ENCODE peak calls at places on chromosome 1, in nine cellular contexts. R, A, T, E, P, I, H, V and O are unnamed samples.

GRCh38 chr1:180786633-180787032 is 126.1 kb upstream of the KIAA1614 start:
- DNase-seq in V (no peak), I (no peak), A (no peak), H (no peak), R (no peak), E (peak), P (no peak), T (no peak), O (no peak)

GRCh38 chr1:221841291-221841982 is 99.5 kb upstream of the DUSP10 start:
- DNase-seq in H (no peak), A (no peak), R (no peak), V (no peak), I (no peak), E (no peak), P (peak), T (no peak), O (no peak)

GRCh38 chr1:228096416-228097332 is 6.5 kb downstream of the C1orf35 start:
- DNase-seq in A (no peak), T (peak), P (no peak), E (no peak), I (peak), V (no peak), R (no peak), H (no peak), O (no peak)

GRCh38 chr1:226639631-226640061 is 91.1 kb downstream of the STUM start:
- DNase-seq in I (peak), H (no peak), V (no peak), R (no peak), E (no peak), T (peak), A (no peak), P (no peak), O (no peak)

GRCh38 chr1:60657926-60658325 is 424.4 kb upstream of the NFIA start:
- DNase-seq in R (no peak), T (no peak), H (no peak), I (no peak), P (no peak), V (no peak), A (no peak), E (no peak), O (no peak)

GRCh38 chr1:78147031-78147430 is 101.3 kb downstream of the GIPC2 start:
- DNase-seq in A (no peak), R (no peak), I (no peak), T (no peak), H (no peak), P (no peak), V (no peak), E (no peak), O (no peak)

GRCh38 chr1:64748222-64748621 is 3.3 kb downstream of the RAVER2 start:
- DNase-seq in A (no peak), R (no peak), T (no peak), H (no peak), V (no peak), P (no peak), I (no peak), E (no peak), O (no peak)

GRCh38 chr1:86516366-86516765 is 30.5 kb upstream of the CLCA4 start:
- DNase-seq in V (no peak), H (no peak), T (no peak), I (no peak), P (peak), R (no peak), A (no peak), E (no peak), O (no peak)

GRCh38 chr1:203547771-203548421 is 53.9 kb downstream of the OPTC start:
- DNase-seq in H (no peak), R (no peak), P (no peak), V (no peak), I (no peak), E (no peak), T (no peak), A (no peak), O (no peak)

GRCh38 chr1:98078586-98078985 is 157.8 kb upstream of the DPYD start:
- DNase-seq in E (no peak), A (no peak), R (no peak), P (no peak), H (no peak), I (no peak), T (no peak), V (no peak), O (no peak)

GRCh38 chr1:176448340-176448739 is 14.6 kb upstream of the PAPPA2 start:
- DNase-seq in H (no peak), P (no peak), E (no peak), A (no peak), R (no peak), T (no peak), I (no peak), V (no peak), O (no peak)